ENCODE peak calls at places on chromosome 3, in nine cellular contexts. One of them, this sample, is unnamed. For H3K27me3, the result is how much of the 10 kb centered on the place peaks cover.

GRCh38 chr3:73680696-73681095 is 56.0 kb upstream of the PDZRN3 start:
- DNase-seq in HAP-1: no peak
- DNase-seq in GM23338: no peak
- DNase-seq in lung: no peak
- DNase-seq in GM23248: no peak
- DNase-seq in CD8-positive, alpha-beta T cell: no peak
- DNase-seq in stomach: no peak
- DNase-seq in NT2/D1: no peak
- DNase-seq in transverse colon: no peak
- DNase-seq in this sample: no peak

GRCh38 chr3:8595252-8595934 is 49.2 kb downstream of the SSUH2 start:
- DNase-seq in HAP-1: no peak
- DNase-seq in GM23338: no peak
- DNase-seq in lung: no peak
- DNase-seq in GM23248: no peak
- DNase-seq in CD8-positive, alpha-beta T cell: no peak
- DNase-seq in stomach: no peak
- DNase-seq in NT2/D1: no peak
- DNase-seq in transverse colon: no peak
- DNase-seq in this sample: no peak

GRCh38 chr3:98359993-98360675 is 6.5 kb downstream of the OR5K4 start:
- DNase-seq in HAP-1: no peak
- DNase-seq in GM23338: peak
- DNase-seq in lung: no peak
- DNase-seq in GM23248: no peak
- DNase-seq in CD8-positive, alpha-beta T cell: no peak
- DNase-seq in stomach: no peak
- DNase-seq in NT2/D1: no peak
- DNase-seq in transverse colon: no peak
- DNase-seq in this sample: peak

GRCh38 chr3:187227658-187228258 is 30.5 kb downstream of the RTP1 start:
- DNase-seq in HAP-1: no peak
- DNase-seq in GM23338: no peak
- DNase-seq in lung: no peak
- DNase-seq in GM23248: peak
- DNase-seq in CD8-positive, alpha-beta T cell: no peak
- DNase-seq in stomach: no peak
- DNase-seq in NT2/D1: no peak
- DNase-seq in transverse colon: no peak
- DNase-seq in this sample: no peak

GRCh38 chr3:190084983-190085382 is 35.7 kb downstream of the P3H2 start:
- DNase-seq in HAP-1: no peak
- DNase-seq in GM23338: no peak
- DNase-seq in lung: no peak
- DNase-seq in GM23248: no peak
- DNase-seq in CD8-positive, alpha-beta T cell: no peak
- DNase-seq in stomach: no peak
- DNase-seq in NT2/D1: no peak
- DNase-seq in transverse colon: no peak
- DNase-seq in this sample: no peak

GRCh38 chr3:171390531-171390930 is 69.7 kb downstream of the TNIK start:
- DNase-seq in HAP-1: no peak
- DNase-seq in GM23338: no peak
- DNase-seq in lung: no peak
- DNase-seq in GM23248: no peak
- DNase-seq in CD8-positive, alpha-beta T cell: no peak
- DNase-seq in stomach: no peak
- DNase-seq in NT2/D1: no peak
- DNase-seq in transverse colon: no peak
- DNase-seq in this sample: no peak

GRCh38 chr3:14122301-14122700 is 2.4 kb downstream of the CHCHD4 start:
- DNase-seq in HAP-1: no peak
- DNase-seq in GM23338: no peak
- DNase-seq in lung: no peak
- DNase-seq in GM23248: no peak
- DNase-seq in CD8-positive, alpha-beta T cell: no peak
- DNase-seq in stomach: no peak
- DNase-seq in NT2/D1: no peak
- DNase-seq in transverse colon: no peak
- DNase-seq in this sample: no peak

GRCh38 chr3:14905055-14905657 is 42.2 kb upstream of the NR2C2 start:
- DNase-seq in HAP-1: no peak
- DNase-seq in GM23338: no peak
- DNase-seq in lung: no peak
- DNase-seq in GM23248: peak
- DNase-seq in CD8-positive, alpha-beta T cell: no peak
- DNase-seq in stomach: no peak
- DNase-seq in NT2/D1: no peak
- DNase-seq in transverse colon: no peak
- DNase-seq in this sample: no peak

GRCh38 chr3:57073628-57074027 is 13.2 kb downstream of the SPATA12 start:
- DNase-seq in HAP-1: no peak
- DNase-seq in GM23338: no peak
- DNase-seq in lung: no peak
- DNase-seq in GM23248: no peak
- DNase-seq in CD8-positive, alpha-beta T cell: no peak
- DNase-seq in stomach: no peak
- DNase-seq in NT2/D1: no peak
- DNase-seq in transverse colon: no peak
- DNase-seq in this sample: no peak

GRCh38 chr3:111080357-111080937 is 8.8 kb downstream of the NECTIN3 start:
- DNase-seq in HAP-1: peak
- DNase-seq in GM23338: peak
- DNase-seq in lung: no peak
- DNase-seq in GM23248: peak
- DNase-seq in CD8-positive, alpha-beta T cell: no peak
- DNase-seq in stomach: no peak
- DNase-seq in NT2/D1: no peak
- DNase-seq in transverse colon: no peak
- DNase-seq in this sample: no peak

GRCh38 chr3:106176734-106177133 is 307.9 kb upstream of the CBLB start:
- DNase-seq in HAP-1: no peak
- DNase-seq in GM23338: no peak
- DNase-seq in lung: no peak
- DNase-seq in GM23248: peak
- DNase-seq in CD8-positive, alpha-beta T cell: peak
- DNase-seq in stomach: no peak
- DNase-seq in NT2/D1: no peak
- DNase-seq in transverse colon: no peak
- DNase-seq in this sample: peak

GRCh38 chr3:136122006-136122405 is 74.1 kb downstream of the MSL2 start:
- DNase-seq in HAP-1: no peak
- DNase-seq in GM23338: no peak
- DNase-seq in lung: no peak
- DNase-seq in GM23248: peak
- DNase-seq in CD8-positive, alpha-beta T cell: no peak
- DNase-seq in stomach: no peak
- DNase-seq in NT2/D1: no peak
- DNase-seq in transverse colon: no peak
- DNase-seq in this sample: no peak

GRCh38 chr3:170714562-170715535 is 129.0 kb upstream of the SLC7A14 start:
- DNase-seq in HAP-1: no peak
- DNase-seq in GM23338: no peak
- DNase-seq in lung: no peak
- DNase-seq in GM23248: peak
- DNase-seq in CD8-positive, alpha-beta T cell: no peak
- DNase-seq in stomach: no peak
- DNase-seq in NT2/D1: no peak
- DNase-seq in transverse colon: no peak
- DNase-seq in this sample: no peak

DNA sequence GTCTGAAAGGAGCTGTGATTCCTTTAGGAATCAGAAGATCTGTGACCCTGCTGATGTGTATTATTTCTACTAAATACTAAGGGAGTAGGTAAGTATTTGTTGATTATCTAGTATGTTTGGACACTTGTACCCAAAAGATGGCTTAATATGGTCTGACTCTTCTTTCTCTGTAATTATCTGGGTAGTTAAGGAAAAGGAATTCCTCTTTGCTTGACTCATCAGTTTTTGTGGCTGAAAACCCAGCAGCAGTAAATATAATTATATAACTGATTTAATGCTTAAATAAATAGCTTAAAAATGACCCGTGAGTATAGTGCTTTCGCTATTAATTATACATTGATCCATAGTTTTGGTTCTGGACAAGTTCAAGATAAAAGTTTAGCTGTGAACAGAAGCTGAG is 155.8 kb downstream of the LRTM1 start:
- DNase-seq in HAP-1: no peak
- DNase-seq in GM23338: no peak
- DNase-seq in lung: no peak
- DNase-seq in GM23248: peak
- DNase-seq in CD8-positive, alpha-beta T cell: no peak
- DNase-seq in stomach: no peak
- DNase-seq in NT2/D1: no peak
- DNase-seq in transverse colon: no peak
- DNase-seq in this sample: no peak
- H3K27me3 ChIP-seq in HAP-1: under half
- H3K27me3 ChIP-seq in GM23338: under half
- H3K27me3 ChIP-seq in lung: under half
- H3K27me3 ChIP-seq in GM23248: under half
- H3K27me3 ChIP-seq in CD8-positive, alpha-beta T cell: under half
- H3K27me3 ChIP-seq in stomach: under half
- H3K27me3 ChIP-seq in NT2/D1: under half
- H3K27me3 ChIP-seq in transverse colon: under half
- H3K27me3 ChIP-seq in this sample: under half

GRCh38 chr3:100988080-100988479 is 5.1 kb downstream of the ABI3BP start:
- DNase-seq in HAP-1: no peak
- DNase-seq in GM23338: no peak
- DNase-seq in lung: no peak
- DNase-seq in GM23248: no peak
- DNase-seq in CD8-positive, alpha-beta T cell: no peak
- DNase-seq in stomach: no peak
- DNase-seq in NT2/D1: no peak
- DNase-seq in transverse colon: no peak
- DNase-seq in this sample: no peak

GRCh38 chr3:100994187-100994586 is 966 bp upstream of the ABI3BP start:
- DNase-seq in HAP-1: no peak
- DNase-seq in GM23338: no peak
- DNase-seq in lung: no peak
- DNase-seq in GM23248: no peak
- DNase-seq in CD8-positive, alpha-beta T cell: no peak
- DNase-seq in stomach: no peak
- DNase-seq in NT2/D1: no peak
- DNase-seq in transverse colon: no peak
- DNase-seq in this sample: no peak

GRCh38 chr3:100994809-100995208 is 1.6 kb upstream of the ABI3BP start:
- DNase-seq in HAP-1: no peak
- DNase-seq in GM23338: no peak
- DNase-seq in lung: no peak
- DNase-seq in GM23248: no peak
- DNase-seq in CD8-positive, alpha-beta T cell: no peak
- DNase-seq in stomach: no peak
- DNase-seq in NT2/D1: no peak
- DNase-seq in transverse colon: no peak
- DNase-seq in this sample: no peak

GRCh38 chr3:100992086-100993033 is 861 bp downstream of the ABI3BP start:
- DNase-seq in HAP-1: no peak
- DNase-seq in GM23338: no peak
- DNase-seq in lung: no peak
- DNase-seq in GM23248: peak
- DNase-seq in CD8-positive, alpha-beta T cell: no peak
- DNase-seq in stomach: no peak
- DNase-seq in NT2/D1: no peak
- DNase-seq in transverse colon: peak
- DNase-seq in this sample: no peak

DNA sequence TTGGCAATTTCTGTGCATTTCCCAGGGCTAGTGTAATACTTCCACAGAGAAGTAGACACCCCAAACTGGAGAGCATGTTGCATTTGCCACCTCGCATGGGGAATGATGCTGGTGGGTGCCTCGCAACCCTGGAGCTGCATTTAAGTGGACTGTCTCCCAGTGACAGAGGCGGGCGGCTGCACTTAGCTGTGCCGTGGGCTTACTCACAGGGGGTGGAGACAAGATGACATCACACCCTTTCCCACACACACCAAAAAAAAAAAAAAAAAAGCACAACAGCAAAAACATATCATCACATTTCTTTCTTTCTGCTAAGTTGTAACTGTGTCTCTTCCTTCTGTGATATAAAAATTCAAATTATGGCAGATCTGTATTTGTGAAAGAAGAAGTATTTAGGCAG is at the start of gene ABI3BP:
- DNase-seq in HAP-1: no peak
- DNase-seq in GM23338: no peak
- DNase-seq in lung: peak
- DNase-seq in GM23248: peak
- DNase-seq in CD8-positive, alpha-beta T cell: no peak
- DNase-seq in stomach: peak
- DNase-seq in NT2/D1: no peak
- DNase-seq in transverse colon: peak
- DNase-seq in this sample: no peak
- H3K4me3 ChIP-seq in HAP-1: no peak
- H3K4me3 ChIP-seq in GM23338: no peak
- H3K4me3 ChIP-seq in lung: peak
- H3K4me3 ChIP-seq in GM23248: peak
- H3K4me3 ChIP-seq in CD8-positive, alpha-beta T cell: no peak
- H3K4me3 ChIP-seq in stomach: peak
- H3K4me3 ChIP-seq in NT2/D1: no peak
- H3K4me3 ChIP-seq in transverse colon: peak
- H3K4me3 ChIP-seq in this sample: no peak

DNA sequence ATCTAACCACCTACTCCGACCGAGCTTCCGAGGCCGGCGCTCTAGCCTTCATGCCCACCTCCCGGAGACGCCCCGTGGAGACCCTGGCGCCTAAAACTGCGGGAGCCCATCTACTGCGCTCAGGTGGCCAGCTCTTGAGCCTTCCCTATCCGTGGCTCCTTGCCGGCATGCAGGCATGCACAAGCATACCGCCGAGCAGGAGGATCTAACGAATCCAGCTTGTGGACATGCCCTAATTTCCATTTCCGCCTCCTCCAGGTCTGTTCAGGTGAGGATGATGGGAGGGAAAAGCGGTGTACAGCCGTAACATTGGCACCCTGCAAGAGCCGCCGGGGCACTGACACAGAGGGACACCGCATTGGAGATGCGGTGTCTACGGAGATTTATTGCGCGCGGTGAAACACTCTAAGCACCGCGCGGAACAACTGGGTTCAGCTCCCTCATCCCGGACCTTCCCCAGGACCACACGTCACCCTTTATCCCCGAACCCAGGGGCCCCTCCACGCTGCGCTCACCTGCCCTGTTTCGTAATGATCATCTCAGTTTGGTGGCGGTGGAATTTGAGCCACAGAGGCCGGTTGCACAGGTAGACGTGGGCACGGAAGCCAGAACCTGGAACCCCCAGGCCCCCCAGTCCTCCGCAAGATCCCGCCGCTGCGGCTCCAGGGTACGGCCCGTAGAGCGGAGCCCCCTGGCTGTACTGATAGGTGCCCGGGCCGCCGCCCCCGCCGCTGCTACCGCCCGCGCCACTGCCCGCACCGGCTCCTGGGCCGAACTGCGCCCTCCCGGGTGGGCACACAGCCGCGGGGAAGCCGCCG is 1.0 kb downstream of the EOMES start:
- DNase-seq in HAP-1: no peak
- DNase-seq in GM23338: peak
- DNase-seq in lung: no peak
- DNase-seq in GM23248: peak
- DNase-seq in CD8-positive, alpha-beta T cell: peak
- DNase-seq in stomach: no peak
- DNase-seq in NT2/D1: no peak
- DNase-seq in transverse colon: no peak
- DNase-seq in this sample: peak
- H3K27me3 ChIP-seq in HAP-1: under half
- H3K27me3 ChIP-seq in GM23338: half or more
- H3K27me3 ChIP-seq in lung: under half
- H3K27me3 ChIP-seq in GM23248: half or more
- H3K27me3 ChIP-seq in CD8-positive, alpha-beta T cell: under half
- H3K27me3 ChIP-seq in stomach: half or more
- H3K27me3 ChIP-seq in NT2/D1: half or more
- H3K27me3 ChIP-seq in transverse colon: half or more
- H3K27me3 ChIP-seq in this sample: under half

GRCh38 chr3:182711853-182712252 is 81.5 kb upstream of the ATP11B start:
- DNase-seq in HAP-1: no peak
- DNase-seq in GM23338: no peak
- DNase-seq in lung: no peak
- DNase-seq in GM23248: no peak
- DNase-seq in CD8-positive, alpha-beta T cell: no peak
- DNase-seq in stomach: no peak
- DNase-seq in NT2/D1: no peak
- DNase-seq in transverse colon: no peak
- DNase-seq in this sample: no peak
- H3K4me3 ChIP-seq in HAP-1: no peak
- H3K4me3 ChIP-seq in GM23338: no peak
- H3K4me3 ChIP-seq in lung: no peak
- H3K4me3 ChIP-seq in GM23248: no peak
- H3K4me3 ChIP-seq in CD8-positive, alpha-beta T cell: no peak
- H3K4me3 ChIP-seq in stomach: no peak
- H3K4me3 ChIP-seq in NT2/D1: no peak
- H3K4me3 ChIP-seq in transverse colon: no peak
- H3K4me3 ChIP-seq in this sample: no peak